ENCODE peak calls at places on chromosomes 6 and 20, in six cellular contexts. B, A, Z, C, V and S are unnamed samples. For H3K36me3, the result is how much of the 10 kb centered on the place peaks cover.

GRCh38 chr6:168411130-168411529 is 29.9 kb upstream of the SMOC2 start:
- DNase-seq in B (no peak), A (peak), Z (peak), C (no peak), V (no peak), S (no peak)

GRCh38 chr6:144659202-144659731 is 374.1 kb downstream of the UTRN start:
- DNase-seq in B (peak), A (peak), Z (no peak), C (peak), V (peak), S (peak)

GRCh38 chr6:170177383-170178265 is 113.3 kb downstream of the DLL1 start:
- DNase-seq in B (no peak), A (peak), Z (peak), C (no peak), V (no peak), S (no peak)

GRCh38 chr20:43316271-43316670 is 126.6 kb upstream of the PTPRT start:
- DNase-seq in B (no peak), A (no peak), Z (no peak), C (no peak), V (no peak), S (no peak)

GRCh38 chr6:6622557-6622956 is 34.0 kb downstream of the LY86 start:
- DNase-seq in B (no peak), A (no peak), Z (no peak), C (no peak), V (no peak), S (no peak)

GRCh38 chr6:70225052-70225451 is 77.8 kb downstream of the COL9A1 start:
- DNase-seq in B (no peak), A (no peak), Z (no peak), C (no peak), V (no peak), S (no peak)

GRCh38 chr6:110217255-110217654 is 37.0 kb downstream of the CDC40 start:
- DNase-seq in B (peak), A (peak), Z (no peak), C (peak), V (peak), S (no peak)

GRCh38 chr20:61814726-61815125 is 251.0 kb downstream of the TAF4 start:
- DNase-seq in B (no peak), A (no peak), Z (peak), C (no peak), V (no peak), S (no peak)

GRCh38 chr6:126661646-126662045 is 321.7 kb downstream of the CENPW start:
- DNase-seq in B (peak), A (no peak), Z (no peak), C (no peak), V (peak), S (no peak)

GRCh38 chr6:71855406-71855805 is 30.9 kb upstream of the RIMS1 start:
- DNase-seq in B (peak), A (no peak), Z (no peak), C (peak), V (no peak), S (no peak)

GRCh38 chr6:80638222-80639055 is 532.0 kb downstream of the BCKDHB start:
- DNase-seq in B (peak), A (peak), Z (peak), C (peak), V (peak), S (no peak)

GRCh38 chr6:111478064-111478476 is 4.9 kb downstream of the REV3L start:
- DNase-seq in B (peak), A (no peak), Z (no peak), C (peak), V (peak), S (no peak)

GRCh38 chr20:54140927-54141566 is 32.7 kb downstream of the CYP24A1 start:
- DNase-seq in B (peak), A (no peak), Z (no peak), C (peak), V (peak), S (no peak)

GRCh38 chr6:88725111-88725711 is 238.2 kb downstream of the RNGTT start:
- DNase-seq in B (peak), A (peak), Z (no peak), C (peak), V (peak), S (peak)

GRCh38 chr20:62236674-62236996 is 1.7 kb upstream of the OSBPL2 start:
- DNase-seq in B (peak), A (peak), Z (no peak), C (peak), V (no peak), S (peak)

GRCh38 chr20:64048402-64049044 is 916 bp downstream of the SOX18 start:
- DNase-seq in B (no peak), A (peak), Z (no peak), C (no peak), V (no peak), S (peak)

DNA sequence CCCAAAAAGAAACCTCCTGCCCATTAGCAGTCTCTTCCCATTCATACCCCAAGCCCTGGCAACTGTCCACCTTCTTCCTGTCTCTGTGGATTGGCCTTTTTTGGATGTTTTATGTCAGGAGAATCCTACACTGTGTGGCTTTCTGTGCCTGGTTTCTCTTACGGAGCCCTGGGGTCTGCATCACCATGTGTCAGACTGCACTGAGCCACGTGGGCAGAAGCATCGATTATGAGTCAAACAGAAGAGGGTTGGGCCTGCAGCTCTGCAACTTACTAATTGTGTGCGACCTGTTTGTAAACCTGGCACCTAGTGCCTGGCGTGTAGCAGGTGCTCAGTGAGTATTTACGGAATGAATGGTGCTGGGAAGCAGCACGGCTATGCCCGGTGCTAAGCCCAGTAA is 62.6 kb downstream of the IGF2R start:
- DNase-seq in B (peak), A (no peak), Z (no peak), C (no peak), V (no peak), S (no peak)
- H3K36me3 ChIP-seq in B (under half), A (half or more), Z (under half), C (under half), V (half or more), S (under half)

GRCh38 chr6:146914563-146915483 is 289.4 kb upstream of the STXBP5 start:
- DNase-seq in B (peak), A (no peak), Z (no peak), C (peak), V (peak), S (no peak)
- H3K4me3 ChIP-seq in B (peak), A (no peak), Z (peak), C (no peak), V (peak), S (no peak)

GRCh38 chr20:59403962-59404314 is 103.5 kb downstream of the EDN3 start:
- DNase-seq in B (no peak), A (no peak), Z (no peak), C (no peak), V (no peak), S (no peak)
- H3K9ac ChIP-seq in B (no peak), A (no peak), Z (no peak), C (no peak), V (no peak), S (no peak)

GRCh38 chr6:87540541-87540940 is 49.2 kb downstream of the RARS2 start:
- DNase-seq in B (no peak), A (no peak), Z (no peak), C (no peak), V (no peak), S (no peak)

GRCh38 chr6:87543836-87544735 is 45.7 kb downstream of the RARS2 start:
- DNase-seq in B (no peak), A (no peak), Z (no peak), C (no peak), V (no peak), S (no peak)

GRCh38 chr6:87541041-87541440 is 48.7 kb downstream of the RARS2 start:
- DNase-seq in B (no peak), A (no peak), Z (no peak), C (no peak), V (no peak), S (no peak)

GRCh38 chr6:87539554-87539953 is 50.2 kb downstream of the RARS2 start:
- DNase-seq in B (no peak), A (no peak), Z (no peak), C (no peak), V (no peak), S (no peak)

DNA sequence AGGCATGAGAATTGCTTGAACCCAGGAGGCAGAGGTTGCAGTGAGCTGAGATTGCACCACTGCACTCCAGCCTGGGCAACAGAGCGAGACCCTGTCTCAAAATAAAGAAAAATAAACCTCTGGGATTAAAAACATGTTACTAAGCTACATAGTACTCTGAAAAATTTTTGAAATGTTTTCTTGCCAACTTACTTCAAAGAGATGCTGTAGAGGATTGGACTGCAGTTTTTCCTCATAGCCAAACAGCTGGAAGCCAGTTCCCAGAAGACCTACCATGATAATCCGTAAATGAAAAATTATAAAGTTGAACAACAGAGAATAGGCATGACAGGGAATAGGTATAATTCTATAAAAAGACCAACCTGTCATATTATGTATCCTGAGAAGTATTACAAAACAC is 48.1 kb downstream of the RARS2 start:
- DNase-seq in B (no peak), A (no peak), Z (no peak), C (no peak), V (peak), S (no peak)
- H3K36me3 ChIP-seq in B (half or more), A (half or more), Z (under half), C (under half), V (half or more), S (under half)

GRCh38 chr20:33874129-33874528 is 63.0 kb downstream of the CHMP4B start:
- DNase-seq in B (no peak), A (peak), Z (peak), C (peak), V (no peak), S (no peak)

GRCh38 chr20:33871362-33871761 is 60.2 kb downstream of the CHMP4B start:
- DNase-seq in B (peak), A (no peak), Z (no peak), C (no peak), V (peak), S (no peak)

GRCh38 chr20:33875055-33875454 is 63.9 kb downstream of the CHMP4B start:
- DNase-seq in B (no peak), A (no peak), Z (peak), C (no peak), V (no peak), S (no peak)

GRCh38 chr20:33878583-33878982 is 67.4 kb downstream of the CHMP4B start:
- DNase-seq in B (no peak), A (no peak), Z (no peak), C (no peak), V (no peak), S (no peak)

GRCh38 chr20:33875534-33876026 is 64.4 kb downstream of the CHMP4B start:
- DNase-seq in B (no peak), A (no peak), Z (peak), C (no peak), V (no peak), S (no peak)
- H3K4me3 ChIP-seq in B (no peak), A (no peak), Z (no peak), C (no peak), V (no peak), S (no peak)

GRCh38 chr20:23174821-23175220 is 88.7 kb upstream of the CD93 start:
- DNase-seq in B (no peak), A (no peak), Z (no peak), C (no peak), V (no peak), S (no peak)
- H3K9ac ChIP-seq in B (no peak), A (no peak), Z (no peak), C (no peak), V (no peak), S (no peak)

DNA sequence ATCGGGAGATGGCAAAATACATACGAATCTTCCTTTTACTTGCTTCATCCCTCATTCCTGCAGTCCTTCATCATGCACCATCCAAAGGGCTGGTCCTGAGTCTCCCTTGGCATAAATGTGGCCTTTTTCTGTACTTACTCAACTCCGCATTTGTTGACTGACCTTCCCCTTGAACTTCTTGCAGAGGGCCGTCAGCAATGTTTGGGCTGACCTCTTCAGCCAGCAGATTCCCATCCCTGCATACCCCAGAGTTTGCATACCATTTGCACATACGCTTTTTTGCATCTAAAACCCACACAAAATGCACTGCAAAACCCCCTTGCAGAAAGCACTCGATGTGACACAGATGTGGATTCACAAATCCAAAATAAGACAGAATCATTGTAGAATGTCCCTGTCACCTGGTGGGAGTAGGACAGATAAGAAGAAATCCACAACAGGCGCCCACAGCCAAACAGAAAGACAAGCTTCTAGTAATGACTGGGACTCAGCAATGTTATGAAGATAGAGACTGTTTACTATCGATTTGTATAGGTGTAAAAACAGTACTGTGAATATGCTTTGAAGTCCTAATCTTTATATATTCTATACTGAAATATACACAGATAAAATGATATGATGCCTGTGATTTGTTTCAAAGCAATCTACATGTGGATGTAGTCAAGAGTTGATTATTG is 45.8 kb downstream of the TBC1D7 start:
- DNase-seq in B (no peak), A (no peak), Z (no peak), C (no peak), V (no peak), S (no peak)
- H3K36me3 ChIP-seq in B (under half), A (half or more), Z (under half), C (under half), V (under half), S (under half)

DNA sequence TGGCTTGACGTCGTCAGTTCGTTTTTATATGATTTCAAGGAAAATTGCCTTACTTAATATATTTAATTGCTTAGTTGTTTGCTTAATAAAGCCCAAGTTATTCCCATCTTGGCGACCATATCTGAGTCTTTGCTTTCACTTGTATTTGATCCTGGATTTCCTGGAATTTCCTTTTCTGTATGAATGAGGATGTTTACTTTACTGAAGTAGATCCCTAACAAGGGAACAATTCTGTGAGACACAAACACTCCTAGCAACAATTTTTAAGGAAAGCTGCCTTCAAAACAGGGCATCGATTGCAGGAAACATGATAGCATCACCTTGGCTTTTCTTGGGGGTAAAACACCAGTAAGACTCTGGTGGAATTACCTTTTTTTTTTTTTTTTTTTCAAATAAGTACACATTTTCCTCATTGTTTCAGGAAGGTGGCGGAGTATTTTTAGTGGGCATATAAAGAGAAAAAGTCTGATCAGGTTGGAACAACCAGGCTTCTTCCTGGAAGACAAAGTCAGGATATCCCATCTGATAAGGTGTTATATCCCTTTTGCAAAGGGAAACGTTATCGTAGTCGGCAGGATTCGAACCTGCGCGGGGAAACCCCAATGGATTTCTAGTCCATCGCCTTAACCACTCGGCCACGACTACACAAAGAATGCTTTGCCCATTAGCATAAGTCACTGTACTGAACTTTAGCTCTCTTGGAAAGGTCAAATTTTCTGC is 68.5 kb upstream of the ZNF184 start:
- DNase-seq in B (no peak), A (peak), Z (no peak), C (peak), V (no peak), S (peak)
- H3K4me3 ChIP-seq in B (no peak), A (peak), Z (no peak), C (no peak), V (no peak), S (no peak)

DNA sequence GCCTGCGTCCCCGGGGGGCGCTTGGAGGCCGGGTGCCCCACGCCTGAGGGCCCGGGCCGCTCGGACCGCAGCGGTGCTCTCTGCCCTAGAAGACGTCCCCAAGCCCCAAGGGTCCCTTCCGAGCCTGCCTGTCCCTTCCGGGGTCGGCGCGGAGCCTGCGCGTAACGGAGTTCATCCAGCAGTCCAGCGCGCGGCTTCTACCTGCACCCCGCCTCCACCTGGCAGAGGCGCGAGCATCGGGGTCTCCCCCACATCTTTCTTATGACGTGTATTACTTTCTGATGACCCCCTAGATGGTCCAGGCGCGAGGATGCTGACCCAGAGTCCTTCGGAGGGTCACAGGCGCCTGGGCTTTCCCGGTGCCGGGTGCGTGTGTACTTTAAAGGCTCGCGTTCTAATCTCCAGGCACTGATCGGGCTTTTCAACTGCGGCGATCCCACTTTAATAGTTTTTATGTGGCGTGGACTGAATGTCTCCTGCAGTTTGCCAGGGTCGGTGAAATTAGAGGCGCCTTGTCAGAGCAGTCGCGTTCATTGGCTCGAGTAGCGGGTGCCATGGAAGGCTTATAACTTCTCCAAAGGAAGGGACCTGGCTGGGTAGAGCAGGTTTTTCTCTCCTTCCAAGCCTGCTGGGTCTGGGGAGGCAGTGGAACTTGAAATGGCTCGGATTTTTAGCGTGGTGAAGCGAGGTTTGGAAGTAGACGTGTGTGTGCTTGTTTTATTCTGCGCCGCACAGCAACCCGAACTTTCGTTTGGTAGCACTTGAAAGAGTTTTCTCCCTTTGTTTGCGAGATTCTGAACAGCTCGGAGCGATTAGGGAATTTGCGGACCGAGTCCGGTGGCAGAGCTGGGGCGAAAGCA is 974 bp downstream of the EYA4 start:
- DNase-seq in B (peak), A (peak), Z (peak), C (peak), V (peak), S (peak)
- H3K9ac ChIP-seq in B (no peak), A (no peak), Z (no peak), C (peak), V (peak), S (no peak)